ENCODE peak calls at places on chromosomes 13 and 19, in five cellular contexts. F is stimulated activated CD8-positive, alpha-beta memory T cell treated with anti-CD3 and anti-CD28 coated beads, Interleukin-12 subunit alpha, Interleukin-12 subunit beta, amount 100 ng/mL, for 1 hour; V is CD8-positive, alpha-beta memory T cell; J is iris pigment epithelial cell; W is left cardiac atrium. S is an unnamed sample.

GRCh38 chr19:46202426-46202825 is 27.1 kb upstream of the IGFL1 start:
- DNase-seq in F (no peak), V (no peak), J (no peak), W (no peak), S (no peak)

GRCh38 chr13:99353836-99354235 is 46.6 kb upstream of the GPR183 start:
- DNase-seq in F (no peak), V (no peak), J (peak), W (no peak), S (peak)

GRCh38 chr19:14758816-14759215 is 19.5 kb downstream of the ADGRE2 start:
- DNase-seq in F (no peak), V (no peak), J (no peak), W (no peak), S (no peak)

GRCh38 chr13:101917833-101918755 is 465.6 kb downstream of the ITGBL1 start:
- DNase-seq in F (no peak), V (no peak), J (no peak), W (no peak), S (no peak)

GRCh38 chr13:29886446-29886845 is 36.0 kb upstream of the UBL3 start:
- DNase-seq in F (peak), V (peak), J (no peak), W (no peak), S (no peak)

GRCh38 chr19:2428027-2428690 is 773 bp upstream of the TIMM13 start:
- DNase-seq in F (no peak), V (no peak), J (peak), W (no peak), S (peak)

GRCh38 chr19:18999016-18999758 is 34.1 kb downstream of the SUGP2 start:
- DNase-seq in F (no peak), V (no peak), J (peak), W (peak), S (peak)

GRCh38 chr19:46761418-46761831 is 15.2 kb upstream of the STRN4 start:
- DNase-seq in F (no peak), V (no peak), J (peak), W (no peak), S (peak)

GRCh38 chr19:45739498-45740439 is 6.5 kb downstream of the MEIOSIN start:
- DNase-seq in F (no peak), V (no peak), J (no peak), W (no peak), S (no peak)

GRCh38 chr19:40799558-40800338 is 757 bp downstream of the EGLN2 start:
- DNase-seq in F (no peak), V (no peak), J (no peak), W (peak), S (peak)

GRCh38 chr19:14021474-14021873 is 6.5 kb upstream of the RLN3 start:
- DNase-seq in F (no peak), V (no peak), J (no peak), W (no peak), S (no peak)

GRCh38 chr19:53086949-53087348 is 16.3 kb downstream of the ZNF160 start:
- DNase-seq in F (no peak), V (no peak), J (peak), W (peak), S (no peak)

GRCh38 chr19:2026770-2027169 is 11.3 kb upstream of the BTBD2 start:
- DNase-seq in F (no peak), V (no peak), J (no peak), W (no peak), S (no peak)

GRCh38 chr13:97395437-97396136 is 38.4 kb upstream of the RAP2A start:
- DNase-seq in F (no peak), V (no peak), J (peak), W (no peak), S (peak)

GRCh38 chr19:2273356-2274184 is 8.4 kb downstream of the PEAK3 start:
- DNase-seq in F (peak), V (peak), J (peak), W (peak), S (peak)

GRCh38 chr13:107034236-107034635 is 466.3 kb upstream of the ARGLU1 start:
- DNase-seq in F (no peak), V (no peak), J (no peak), W (no peak), S (no peak)

GRCh38 chr19:6423499-6424189 is 967 bp downstream of the KHSRP start:
- DNase-seq in F (no peak), V (peak), J (peak), W (peak), S (peak)

GRCh38 chr19:50488795-50489194 is 12.1 kb upstream of the GARIN5A start:
- DNase-seq in F (no peak), V (no peak), J (no peak), W (no peak), S (no peak)

GRCh38 chr19:34834513-34834912 is 61.5 kb upstream of the ZNF599 start:
- DNase-seq in F (no peak), V (no peak), J (no peak), W (no peak), S (no peak)

GRCh38 chr19:57903298-57904174 is 12.9 kb downstream of the ZNF417 start:
- DNase-seq in F (no peak), V (no peak), J (peak), W (no peak), S (peak)

GRCh38 chr19:44777715-44778347 is at the start of gene CBLC:
- DNase-seq in F (no peak), V (no peak), J (no peak), W (no peak), S (peak)

GRCh38 chr13:32783067-32783466 is 196.8 kb downstream of the PDS5B start:
- DNase-seq in F (no peak), V (no peak), J (peak), W (no peak), S (peak)

GRCh38 chr13:109100705-109101104 is 471.3 kb downstream of the MYO16 start:
- DNase-seq in F (no peak), V (no peak), J (no peak), W (no peak), S (peak)

GRCh38 chr19:5694167-5694951 is 4.3 kb downstream of the RPL36 start:
- DNase-seq in F (no peak), V (no peak), J (no peak), W (peak), S (no peak)

GRCh38 chr13:26497991-26498423 is 59.5 kb upstream of the WASF3 start:
- DNase-seq in F (no peak), V (no peak), J (peak), W (no peak), S (peak)

GRCh38 chr13:113833111-113833830 is 30.6 kb downstream of the GAS6 start:
- DNase-seq in F (no peak), V (no peak), J (no peak), W (peak), S (no peak)

GRCh38 chr13:23020246-23020843 is 160.4 kb upstream of the SGCG start:
- DNase-seq in F (no peak), V (no peak), J (peak), W (peak), S (peak)

GRCh38 chr19:1872807-1873523 is 9.6 kb upstream of the KLF16 start:
- DNase-seq in F (no peak), V (no peak), J (no peak), W (no peak), S (no peak)

GRCh38 chr19:43552616-43553015 is 19.6 kb downstream of the ZNF575 start:
- DNase-seq in F (no peak), V (no peak), J (no peak), W (no peak), S (no peak)

GRCh38 chr13:20672772-20673171 is 30.7 kb upstream of the IL17D start:
- DNase-seq in F (no peak), V (no peak), J (peak), W (no peak), S (peak)

GRCh38 chr13:91722267-91722884 is 324.0 kb downstream of the GPC5 start:
- DNase-seq in F (no peak), V (no peak), J (peak), W (no peak), S (peak)